ENCODE peak calls at places on chromosomes 11 and 22, in six cellular contexts. S is K562, O is GM12878, T is HepG2, K is SK-N-SH, C is HCT116. U is an unnamed sample.

GRCh38 chr11:128905345-128906184 is 14.4 kb downstream of the KCNJ5 start:
- DNase-seq in K (peak; percentile 86), T (no peak), C (peak; percentile 46), O (no peak), S (peak; percentile 58), U (peak; percentile 80)

GRCh38 chr11:47328449-47329390 is 23.8 kb downstream of the MYBPC3 start:
- DNase-seq in K (no peak), S (no peak), O (peak; percentile 25), T (no peak), C (no peak), U (no peak)

GRCh38 chr22:20572132-20572802 is 64.9 kb downstream of the MED15 start:
- DNase-seq in C (no peak), O (no peak), T (no peak), S (no peak), K (no peak), U (no peak)

GRCh38 chr11:19218216-19218615 is 16.4 kb upstream of the CSRP3 start:
- DNase-seq in S (no peak), T (no peak), K (no peak), O (no peak), C (no peak), U (no peak)

GRCh38 chr11:71078482-71078881 is 173.9 kb downstream of the SHANK2 start:
- DNase-seq in S (no peak), C (peak; percentile 18), O (no peak), K (no peak), T (no peak), U (peak; percentile 88)

GRCh38 chr11:8917157-8917820 is 6.3 kb downstream of the AKIP1 start:
- DNase-seq in S (no peak), T (peak; percentile 62), K (no peak), C (no peak), O (no peak), U (peak; percentile 43)

GRCh38 chr22:49903322-49904039 is 14.8 kb downstream of the ALG12 start:
- DNase-seq in C (no peak), O (no peak), T (no peak), K (peak; percentile 84), S (no peak), U (no peak)

GRCh38 chr11:31671681-31672080 is 139.4 kb downstream of the PAX6 start:
- DNase-seq in K (no peak), O (no peak), T (no peak), S (no peak), C (no peak), U (no peak)

GRCh38 chr22:26548303-26548702 is 36.0 kb upstream of the TFIP11 start:
- DNase-seq in S (no peak), C (no peak), T (no peak), O (no peak), K (no peak), U (no peak)

GRCh38 chr11:61671527-61671926 is 8.7 kb upstream of the DAGLA start:
- DNase-seq in O (no peak), S (peak; percentile 51), C (no peak), K (no peak), T (peak; percentile 85), U (no peak)

GRCh38 chr11:6200975-6201374 is 2.0 kb downstream of the OR52W1 start:
- DNase-seq in O (no peak), S (no peak), K (no peak), C (no peak), T (no peak), U (no peak)

GRCh38 chr11:35487532-35488078 is 37.8 kb downstream of the PAMR1 start:
- DNase-seq in C (peak; percentile 22), S (no peak), O (no peak), T (peak; percentile 7), K (peak; percentile 42), U (peak; percentile 64)

GRCh38 chr11:71119656-71120269 is 132.6 kb downstream of the SHANK2 start:
- DNase-seq in T (no peak), S (no peak), K (no peak), O (no peak), C (no peak), U (no peak)

GRCh38 chr11:71946144-71946571 is 17.3 kb downstream of the RNF121 start:
- DNase-seq in K (no peak), S (no peak), O (no peak), T (peak; percentile 22), C (no peak), U (no peak)

GRCh38 chr22:35174398-35174797 is 82.9 kb upstream of the HMGXB4 start:
- DNase-seq in O (no peak), C (no peak), K (no peak), T (no peak), S (no peak), U (no peak)

GRCh38 chr11:109088061-109088460 is 333.9 kb upstream of the C11orf87 start:
- DNase-seq in C (no peak), O (no peak), K (no peak), S (no peak), T (no peak), U (no peak)

GRCh38 chr11:75105462-75105925 is 8.8 kb upstream of the OR2AT4 start:
- DNase-seq in O (no peak), S (peak; percentile 69), C (peak; percentile 39), K (no peak), T (peak; percentile 21), U (peak; percentile 25)

GRCh38 chr11:74819400-74819799 is 70.8 kb downstream of the RNF169 start:
- DNase-seq in S (no peak), O (no peak), C (no peak), T (peak; percentile 56), K (no peak), U (peak; percentile 25)

GRCh38 chr11:108902027-108902469 is 237.2 kb downstream of the DDX10 start:
- DNase-seq in C (no peak), K (no peak), S (no peak), T (peak; percentile 10), O (no peak), U (no peak)

GRCh38 chr22:28430656-28431055 is 249.0 kb downstream of the TTC28 start:
- DNase-seq in C (no peak), S (no peak), T (no peak), O (no peak), K (no peak), U (no peak)

GRCh38 chr11:2093575-2094353 is 45.4 kb downstream of the IGF2 start:
- DNase-seq in O (no peak), T (no peak), C (no peak), K (no peak), S (no peak), U (peak; percentile 21)

DNA sequence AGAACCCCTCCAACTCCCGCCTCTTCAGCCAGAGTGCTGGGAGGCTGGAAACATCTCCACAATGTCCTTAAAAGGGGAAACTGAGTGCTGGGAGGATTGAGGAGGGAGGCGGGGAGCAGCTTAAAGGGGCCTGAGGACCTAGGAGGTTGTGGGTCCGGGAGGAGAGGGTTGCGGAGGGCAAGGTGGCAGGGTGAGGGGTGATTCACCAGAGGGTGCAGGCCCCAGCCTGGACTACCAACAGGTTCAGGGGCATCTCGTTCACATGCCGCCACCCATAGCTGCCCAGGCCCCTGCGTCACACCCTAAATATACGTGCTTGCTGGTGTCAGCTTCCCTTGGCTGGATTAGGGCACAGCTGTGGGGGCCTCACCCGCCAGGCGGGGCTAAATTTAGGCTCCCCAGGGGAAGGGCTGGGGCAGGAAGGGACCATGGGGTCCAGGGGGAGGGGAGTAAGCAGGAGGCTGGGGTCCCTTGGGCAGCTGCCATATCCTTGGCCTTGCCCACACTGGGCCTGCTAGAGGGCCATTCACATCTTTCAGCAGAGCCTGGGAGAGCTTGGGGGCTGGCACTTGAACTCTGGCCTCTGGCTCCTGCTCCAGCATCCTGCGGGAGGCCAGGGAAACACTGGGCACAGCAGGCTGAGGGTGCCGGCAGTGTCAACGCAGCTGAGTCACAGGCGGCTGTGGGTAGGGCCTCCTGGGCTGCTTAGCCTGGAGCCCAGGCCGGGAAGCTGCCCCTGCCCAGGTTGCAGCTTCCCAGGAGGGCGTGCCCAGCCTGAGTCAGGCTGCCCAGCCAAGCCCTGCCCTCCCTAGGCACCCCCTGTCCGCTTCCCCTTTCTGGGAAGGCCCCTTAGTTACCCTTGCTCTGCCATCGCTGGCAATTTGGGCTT is 1.3 kb downstream of the EHBP1L1 start:
- DNase-seq in C (no peak), K (no peak), S (no peak), O (no peak), T (peak; percentile 49), U (no peak)
- TF ChIP-seq JUND in C (no peak), K (no peak), S (no peak), O (no peak), T (no peak), U (no peak)

GRCh38 chr11:119099707-119100106 is 1.9 kb downstream of the DPAGT1 start:
- DNase-seq in K (no peak), O (no peak), S (no peak), C (no peak), T (no peak), U (no peak)

GRCh38 chr11:119100246-119100959 is 1.2 kb downstream of the DPAGT1 start:
- DNase-seq in O (no peak), S (peak; percentile 40), T (peak; percentile 62), K (peak; percentile 53), C (peak; percentile 61), U (peak; percentile 82)

GRCh38 chr11:119101759-119102423 is at the start of gene DPAGT1:
- DNase-seq in T (peak; percentile 94), S (peak; percentile 86), C (peak; percentile 98), K (peak; percentile 81), O (peak; percentile 92), U (peak; percentile 76)

GRCh38 chr11:119100960-119101349 is 698 bp downstream of the DPAGT1 start:
- DNase-seq in O (no peak), C (no peak), T (no peak), S (no peak), K (no peak), U (no peak)

DNA sequence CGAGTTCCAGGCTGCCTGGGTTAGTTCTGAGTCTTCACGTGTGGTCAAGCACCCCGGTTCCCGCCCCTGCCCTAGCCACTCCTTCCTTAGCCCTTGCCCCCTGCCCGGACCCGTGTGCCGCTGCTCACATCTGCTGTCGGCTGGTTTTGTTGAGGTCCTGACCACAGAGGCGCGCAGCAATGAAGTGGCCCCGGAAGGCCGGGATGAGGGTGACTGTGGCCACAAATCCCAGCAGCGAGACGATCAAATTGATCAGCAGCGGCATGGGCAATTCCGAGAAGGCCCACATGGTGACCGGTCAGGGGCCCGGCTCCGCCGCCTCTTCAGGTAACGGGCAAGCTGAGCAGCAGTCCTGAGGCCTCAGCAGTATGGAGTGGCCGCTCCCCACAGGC is 290 bp downstream of the DPAGT1 start:
- DNase-seq in O (no peak), K (peak; percentile 47), S (peak; percentile 58), T (peak; percentile 38), C (no peak), U (no peak)
- TF ChIP-seq JUND in O (no peak), K (no peak), S (no peak), T (no peak), C (no peak), U (no peak)

DNA sequence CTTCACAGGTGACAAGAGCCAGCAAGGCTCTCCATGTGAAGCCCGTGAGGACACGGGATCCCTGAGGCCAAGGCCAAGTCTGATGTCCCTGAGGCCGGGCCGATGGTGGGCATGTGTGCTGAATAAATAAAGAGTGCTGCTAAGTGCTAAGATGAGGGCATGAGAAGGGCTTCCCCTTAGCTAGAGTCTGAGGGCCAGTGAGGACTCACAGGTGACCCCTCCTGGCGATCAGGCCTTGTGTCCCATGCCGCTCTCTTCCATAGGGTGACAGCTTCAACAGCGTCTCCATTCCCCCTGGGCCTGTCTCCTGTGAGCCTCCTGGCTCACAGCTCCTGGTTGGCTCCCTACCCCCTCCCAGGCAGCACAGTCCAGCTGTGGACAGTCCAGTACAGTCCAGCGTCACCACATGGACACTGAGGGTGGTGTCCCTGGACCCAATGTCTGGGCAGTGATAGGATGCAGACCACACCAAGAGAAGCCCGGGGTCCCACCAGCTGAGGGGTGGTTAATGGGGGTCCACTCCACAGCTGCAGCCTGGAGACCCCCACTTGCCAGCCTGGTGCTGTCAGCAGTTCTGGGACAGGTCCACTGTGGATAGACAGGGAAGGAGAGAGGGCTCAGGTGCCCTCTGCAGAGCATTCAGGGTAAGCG is 1033.2 kb downstream of the TBC1D22A start:
- DNase-seq in S (no peak), K (no peak), C (no peak), O (no peak), T (no peak), U (no peak)
- TF ChIP-seq JUND in S (no peak), K (no peak), C (no peak), O (no peak), T (no peak), U (no peak)

GRCh38 chr11:86814775-86815174 is 14.4 kb downstream of the PRSS23 start:
- DNase-seq in C (no peak), K (no peak), S (no peak), O (no peak), T (no peak), U (no peak)
- TF ChIP-seq JUND in C (no peak), K (peak; percentile 60), S (no peak), O (no peak), T (no peak), U (no peak)

U was measured in T47D.